ENCODE peak calls at places on chromosome 19, in ten cellular contexts. Z is psoas muscle; U is EL; S is activated naive CD4-positive, alpha-beta T cell treated with anti-CD3 and anti-CD28 coated beads, Interleukin-2, amount 50 U/mL, for 72 hours; Q is stimulated activated CD4-positive, alpha-beta T cell treated with anti-CD3 and anti-CD28 coated beads, TNF-alpha, amount 100 ng/mL, for 4 hours; F is AG04449; W is fibroblast of the aortic adventitia; L is stimulated activated CD8-positive, alpha-beta memory T cell treated with anti-CD3 and anti-CD28 coated beads, Interleukin-7, amount 100 ng/mL, for 1 hour; A is NB4; G is A172. O is an unnamed sample.

GRCh38 chr19:45385392-45386221 is 15.2 kb upstream of the ERCC2 start:
- DNase-seq in L (no peak), W (no peak), A (no peak), Z (no peak), S (no peak), Q (no peak), G (no peak), U (no peak), F (no peak), O (no peak)

GRCh38 chr19:34351382-34351802 is 13.6 kb upstream of the GPI start:
- DNase-seq in U (no peak), W (no peak), G (peak), Z (no peak), Q (no peak), L (no peak), F (no peak), A (no peak), S (no peak), O (no peak)

GRCh38 chr19:35309481-35310279 is 17.7 kb downstream of the MAG start:
- DNase-seq in Z (peak), F (no peak), Q (no peak), A (no peak), W (peak), L (no peak), S (no peak), G (no peak), U (no peak), O (peak)

GRCh38 chr19:50505856-50506611 is 5.0 kb downstream of the JOSD2 start:
- DNase-seq in L (no peak), W (no peak), G (no peak), U (no peak), A (no peak), Q (no peak), Z (no peak), F (no peak), S (no peak), O (no peak)

GRCh38 chr19:48506138-48506733 is 5.4 kb downstream of the LMTK3 start:
- DNase-seq in U (peak), Q (no peak), S (no peak), W (peak), F (no peak), A (peak), L (no peak), Z (no peak), G (peak), O (peak)

GRCh38 chr19:56086671-56087430 is 34.2 kb downstream of the ZNF787 start:
- DNase-seq in L (no peak), W (no peak), Z (no peak), F (no peak), G (no peak), S (no peak), Q (no peak), A (no peak), U (no peak), O (no peak)

GRCh38 chr19:19642506-19643157 is 825 bp downstream of the GMIP start:
- DNase-seq in Q (peak), U (peak), W (no peak), A (peak), L (no peak), S (no peak), Z (no peak), G (no peak), F (no peak), O (no peak)

GRCh38 chr19:46296722-46297431 is at the start of gene HIF3A:
- DNase-seq in Z (no peak), W (no peak), L (no peak), S (no peak), F (no peak), Q (no peak), G (no peak), A (no peak), U (peak), O (no peak)

GRCh38 chr19:7860902-7861618 is 13.1 kb downstream of the PRR36 start:
- DNase-seq in F (no peak), L (no peak), A (no peak), Q (no peak), S (peak), W (no peak), U (no peak), Z (no peak), G (no peak), O (no peak)

GRCh38 chr19:51573331-51573730 is 2.2 kb downstream of the ZNF175 start:
- DNase-seq in A (no peak), Z (no peak), Q (no peak), S (no peak), U (peak), G (no peak), W (peak), F (no peak), L (no peak), O (no peak)

GRCh38 chr19:10193666-10194499 is 870 bp downstream of the DNMT1 start:
- DNase-seq in G (peak), S (no peak), F (no peak), Q (peak), Z (no peak), W (peak), U (peak), A (peak), L (peak), O (peak)

GRCh38 chr19:40396886-40397567 is 7.0 kb upstream of the HIPK4 start:
- DNase-seq in W (no peak), U (no peak), Z (no peak), F (no peak), L (no peak), A (no peak), Q (no peak), S (no peak), G (no peak), O (no peak)

GRCh38 chr19:28504727-28505126 is 708.2 kb downstream of the UQCRFS1 start:
- DNase-seq in U (no peak), W (no peak), Q (no peak), Z (no peak), S (no peak), L (no peak), G (no peak), F (no peak), A (no peak), O (no peak)

GRCh38 chr19:10818306-10819123 is 17.5 kb downstream of the TMED1 start:
- DNase-seq in S (no peak), Z (no peak), F (no peak), Q (no peak), A (no peak), L (no peak), G (no peak), U (peak), W (no peak), O (no peak)

GRCh38 chr19:21519488-21519887 is 14.1 kb downstream of the ZNF429 start:
- DNase-seq in W (no peak), A (peak), Z (no peak), U (no peak), G (no peak), Q (no peak), L (no peak), F (no peak), S (no peak), O (no peak)

GRCh38 chr19:56736571-56736970 is 65.0 kb upstream of the ZNF835 start:
- DNase-seq in A (no peak), Q (no peak), W (no peak), G (no peak), F (no peak), Z (no peak), L (no peak), S (no peak), U (no peak), O (no peak)

GRCh38 chr19:16381756-16382401 is 57.3 kb downstream of the KLF2 start:
- DNase-seq in Q (no peak), G (no peak), F (no peak), A (no peak), W (peak), U (no peak), S (no peak), Z (peak), L (no peak), O (no peak)

GRCh38 chr19:33752945-33753344 is 43.7 kb upstream of the KCTD15 start:
- DNase-seq in S (no peak), W (no peak), G (no peak), U (no peak), F (no peak), Z (no peak), A (no peak), L (no peak), Q (no peak), O (no peak)

GRCh38 chr19:41705393-41706174 is 2.8 kb upstream of the CEACAM5 start:
- DNase-seq in A (peak), Z (no peak), F (no peak), U (peak), L (no peak), S (no peak), Q (no peak), W (no peak), G (peak), O (peak)

GRCh38 chr19:3509566-3509989 is 3.5 kb downstream of the FZR1 start:
- DNase-seq in F (no peak), Q (no peak), A (no peak), G (peak), W (peak), L (no peak), S (no peak), Z (no peak), U (peak), O (no peak)

GRCh38 chr19:44212865-44213346 is 574 bp downstream of the ZNF227 start:
- DNase-seq in L (no peak), G (peak), U (peak), A (peak), W (peak), Z (no peak), S (no peak), F (no peak), Q (no peak), O (peak)

GRCh38 chr19:47573076-47574026 is at the start of gene ZNF541:
- DNase-seq in Q (peak), F (no peak), L (peak), W (peak), A (no peak), U (no peak), G (no peak), Z (peak), S (peak), O (no peak)

GRCh38 chr19:3525052-3525451 is 13.9 kb upstream of the TEKTIP1 start:
- DNase-seq in Q (no peak), G (no peak), W (no peak), U (no peak), F (no peak), S (no peak), Z (no peak), A (no peak), L (no peak), O (no peak)

GRCh38 chr19:43575955-43576451 is 402 bp downstream of the PINLYP start:
- DNase-seq in S (no peak), G (no peak), W (no peak), F (no peak), U (no peak), Q (no peak), L (no peak), A (no peak), Z (no peak), O (peak)

GRCh38 chr19:295687-296370 is 4.6 kb upstream of the PLPP2 start:
- DNase-seq in G (no peak), Z (no peak), F (no peak), S (no peak), W (no peak), L (no peak), Q (no peak), U (no peak), A (no peak), O (no peak)

GRCh38 chr19:41376241-41376997 is at the start of gene TMEM91:
- DNase-seq in Q (no peak), Z (peak), G (no peak), A (no peak), W (peak), S (no peak), L (no peak), U (no peak), F (no peak), O (no peak)

GRCh38 chr19:912181-913079 is 589 bp downstream of the R3HDM4 start:
- DNase-seq in G (no peak), F (no peak), U (no peak), S (no peak), Q (no peak), Z (no peak), W (no peak), A (no peak), L (no peak), O (no peak)

O was measured in PC-9.